ENCODE peak calls at places on chromosomes 13 and 19, in eight cellular contexts. O is GM23338, L is HCT116, E is PC-3, A is hepatocyte, C is PC-9, D is MM.1S, V is SK-N-SH. X is an unnamed sample.

GRCh38 chr13:37319041-37319443 is 213.6 kb upstream of the CSNK1A1L start:
- DNase-seq in O (no peak), L (no peak), E (no peak), A (no peak), C (no peak), D (no peak), V (no peak), X (no peak)

GRCh38 chr13:85544756-85545155 is 254.5 kb downstream of the SLITRK6 start:
- DNase-seq in O (no peak), L (no peak), E (no peak), A (no peak), C (no peak), D (no peak), V (no peak), X (no peak)

GRCh38 chr19:50833117-50833801 is at the start of gene KLK15:
- DNase-seq in O (no peak), L (no peak), E (no peak), A (no peak), C (no peak), D (no peak), V (no peak), X (no peak)

GRCh38 chr19:35596366-35596999 is 10.5 kb downstream of the PMIS2 start:
- DNase-seq in O (peak; percentile 61), L (no peak), E (no peak), A (no peak), C (no peak), D (peak; percentile 89), V (peak; percentile 43), X (peak; percentile 36)

GRCh38 chr13:63092461-63092860 is 1676.8 kb upstream of the PCDH20 start:
- DNase-seq in O (no peak), L (no peak), E (no peak), A (no peak), C (no peak), D (no peak), V (no peak), X (no peak)

GRCh38 chr13:96020155-96020575 is 33.0 kb downstream of the UGGT2 start:
- DNase-seq in O (peak; percentile 74), L (peak; percentile 56), E (peak; percentile 69), A (peak; percentile 80), C (peak; percentile 59), D (peak; percentile 64), V (peak; percentile 56), X (peak; percentile 14)

GRCh38 chr19:41925208-41926003 is 2.8 kb downstream of the ERFL start:
- DNase-seq in O (no peak), L (no peak), E (no peak), A (no peak), C (no peak), D (no peak), V (no peak), X (no peak)

GRCh38 chr19:16579381-16579780 is 7.2 kb upstream of the SLC35E1 start:
- DNase-seq in O (no peak), L (no peak), E (no peak), A (no peak), C (no peak), D (no peak), V (no peak), X (no peak)

GRCh38 chr19:1169921-1170885 is 3.9 kb downstream of the SBNO2 start:
- DNase-seq in O (no peak), L (no peak), E (peak; percentile 87), A (no peak), C (peak; percentile 85), D (peak; percentile 5), V (peak; percentile 87), X (no peak)

GRCh38 chr13:83162493-83162892 is 719.8 kb downstream of the SLITRK1 start:
- DNase-seq in O (peak; percentile 33), L (no peak), E (no peak), A (no peak), C (no peak), D (peak; percentile 98), V (no peak), X (no peak)

GRCh38 chr19:40610396-40611064 is 9.4 kb downstream of the LTBP4 start:
- DNase-seq in O (peak; percentile 42), L (no peak), E (no peak), A (no peak), C (no peak), D (peak; percentile 35), V (peak; percentile 90), X (no peak)

GRCh38 chr19:35717665-35718344 is at the start of gene KMT2B:
- DNase-seq in O (peak; percentile 98), L (no peak), E (peak; percentile 89), A (peak; percentile 98), C (no peak), D (no peak), V (peak; percentile 99), X (no peak)

DNA sequence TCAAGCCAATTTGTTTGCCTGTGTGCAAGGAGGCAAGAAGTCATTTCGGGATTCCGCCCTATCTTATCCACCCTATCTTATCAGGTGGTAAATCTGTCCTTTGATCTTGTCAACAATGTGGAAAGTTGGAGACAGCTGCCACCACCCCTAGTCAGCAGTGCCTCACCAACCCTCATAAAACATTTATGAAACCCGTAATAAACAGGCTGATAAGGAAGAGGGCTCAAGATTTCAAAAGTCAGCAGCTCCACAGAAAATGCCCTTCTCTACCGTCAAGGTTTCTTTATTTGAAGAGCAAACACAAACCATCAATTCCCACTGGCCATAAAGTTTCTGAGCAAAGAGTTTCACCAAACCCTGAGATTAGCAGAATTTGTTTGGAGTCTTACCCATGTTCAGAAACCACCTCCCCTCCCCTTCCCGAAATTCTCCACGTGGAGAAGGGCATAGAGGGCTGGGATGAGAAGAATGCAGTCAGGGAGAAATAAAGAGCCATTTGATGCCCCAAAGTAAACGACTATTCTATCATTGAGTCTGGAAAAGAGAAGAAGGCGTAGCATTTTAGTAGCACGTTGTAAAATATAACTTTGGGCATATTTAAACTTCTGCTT is 196.1 kb upstream of the GPR12 start:
- DNase-seq in O (no peak), L (no peak), E (no peak), A (peak; percentile 66), C (peak; percentile 62), D (no peak), V (no peak), X (no peak)
- TF ChIP-seq CTCF in O (no peak), L (no peak), E (no peak), A (no peak), C (no peak), D (no peak), V (no peak), X (no peak)

GRCh38 chr13:87553142-87553541 is 118.0 kb upstream of the SLITRK5 start:
- DNase-seq in O (no peak), L (no peak), E (no peak), A (no peak), C (no peak), D (no peak), V (no peak), X (no peak)

GRCh38 chr13:87554045-87554444 is 117.1 kb upstream of the SLITRK5 start:
- DNase-seq in O (no peak), L (no peak), E (no peak), A (no peak), C (no peak), D (no peak), V (no peak), X (no peak)

DNA sequence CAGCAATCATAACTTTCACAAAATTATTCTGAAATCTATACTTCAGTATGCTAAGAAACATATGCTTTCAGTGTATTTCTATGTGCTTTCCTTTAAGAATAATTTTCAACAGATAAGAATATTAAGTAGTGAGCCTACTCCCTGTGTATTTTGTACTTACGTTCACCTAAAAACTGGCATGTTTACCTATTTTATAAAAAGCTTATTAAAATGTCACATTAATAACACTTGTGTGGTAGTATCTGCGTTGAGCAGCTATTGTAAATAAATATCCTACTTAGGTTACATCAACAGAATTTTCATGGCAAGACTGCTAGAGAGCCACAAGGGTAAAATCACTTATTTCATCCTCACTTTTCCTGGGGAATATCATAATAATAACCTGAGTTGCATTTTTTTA is 113.4 kb upstream of the SLITRK5 start:
- DNase-seq in O (no peak), L (no peak), E (no peak), A (no peak), C (no peak), D (no peak), V (no peak), X (no peak)
- H3K9me2 ChIP-seq in O (no peaks in the 10 kb centered on the region), L (no peaks in the 10 kb centered on the region), E (no peaks in the 10 kb centered on the region), A (no peaks in the 10 kb centered on the region), C (no peaks in the 10 kb centered on the region), D (no peaks in the 10 kb centered on the region), V (no peaks in the 10 kb centered on the region), X (no peaks in the 10 kb centered on the region)

DNA sequence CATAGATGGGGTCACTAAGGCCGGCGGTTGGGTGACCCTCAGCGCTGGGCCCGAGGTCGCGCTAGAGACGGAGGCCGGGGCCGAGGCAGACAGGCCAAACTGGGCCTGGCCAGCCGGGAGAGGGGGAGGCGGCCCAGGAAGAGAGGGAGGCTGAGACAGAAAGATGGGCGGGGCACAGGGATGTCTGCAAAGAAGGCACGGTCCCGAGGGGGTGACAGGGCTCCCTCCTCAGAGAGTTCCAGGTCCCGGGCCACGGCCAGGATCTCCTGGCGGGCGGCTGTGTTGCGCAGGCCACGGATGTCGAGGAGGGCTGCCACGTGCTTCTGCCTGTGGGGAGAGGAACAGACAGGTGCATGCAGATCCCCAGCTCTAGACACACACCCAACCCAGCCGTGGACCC is 32.2 kb downstream of the EXOC3L2 start:
- DNase-seq in O (peak; percentile 24), L (no peak), E (no peak), A (no peak), C (no peak), D (no peak), V (peak; percentile 19), X (no peak)
- H3K27ac ChIP-seq in O (no peak overlapping the region), L (no peak overlapping the region), E (no peak overlapping the region), A (no peak overlapping the region), C (no peak overlapping the region), D (no peak overlapping the region), V (no peak overlapping the region), X (no peak overlapping the region)

GRCh38 chr13:30148791-30149190 is 158.6 kb downstream of the KATNAL1 start:
- DNase-seq in O (no peak), L (no peak), E (no peak), A (no peak), C (no peak), D (no peak), V (no peak), X (no peak)

GRCh38 chr13:30148171-30148754 is 159.1 kb downstream of the KATNAL1 start:
- DNase-seq in O (no peak), L (no peak), E (no peak), A (no peak), C (no peak), D (peak; percentile 38), V (no peak), X (peak; percentile 17)

GRCh38 chr13:30147380-30147779 is 160.0 kb downstream of the KATNAL1 start:
- DNase-seq in O (no peak), L (no peak), E (no peak), A (no peak), C (no peak), D (no peak), V (no peak), X (peak; percentile 47)

GRCh38 chr13:30143671-30144400 is 163.5 kb downstream of the KATNAL1 start:
- DNase-seq in O (no peak), L (no peak), E (no peak), A (peak; percentile 21), C (no peak), D (peak; percentile 8), V (no peak), X (peak; percentile 40)

DNA sequence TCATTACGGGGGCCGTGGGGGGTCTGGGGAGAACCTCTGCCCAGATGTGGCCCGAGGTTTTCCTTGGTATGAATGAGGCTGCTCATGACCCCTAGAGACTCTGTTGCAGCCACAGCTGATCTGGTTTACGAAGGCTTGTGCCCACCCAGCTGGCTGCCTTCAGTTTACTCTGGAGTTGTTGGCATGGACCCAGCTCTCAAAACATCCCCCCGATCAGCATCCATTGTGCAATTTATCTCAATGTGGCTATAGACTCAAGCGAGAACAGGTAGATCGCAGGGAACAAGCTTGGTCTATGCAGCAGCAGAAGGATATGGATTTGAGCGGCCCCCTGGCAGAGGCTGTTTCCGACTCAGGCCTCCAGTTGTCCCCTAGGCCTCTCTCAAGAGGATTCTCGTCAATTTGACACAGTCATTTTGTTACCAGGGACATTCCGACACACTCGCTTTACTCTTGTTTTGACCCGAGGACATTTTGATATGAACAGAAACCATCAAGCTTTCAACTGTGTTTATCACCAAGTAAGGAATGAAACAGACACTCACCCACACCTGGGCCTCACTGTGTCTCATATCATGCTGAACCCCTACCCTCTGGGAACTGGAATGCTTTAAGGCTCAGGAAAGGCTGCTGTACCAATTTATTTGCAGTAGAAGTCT is 161.5 kb downstream of the KATNAL1 start:
- DNase-seq in O (no peak), L (no peak), E (no peak), A (no peak), C (no peak), D (no peak), V (no peak), X (no peak)
- TF ChIP-seq CTCF in O (no peak), L (no peak), E (no peak), A (no peak), C (no peak), D (no peak), V (no peak), X (no peak)